ENCODE peak calls at places on chromosomes 13 and 19, in four cellular contexts. One of them, this sample, is unnamed.

GRCh38 chr13:74246398-74246975 is 112.3 kb upstream of the KLF12 start:
- DNase-seq in IMR-90: peak; percentile 43
- DNase-seq in CD4-positive, CD25-positive, alpha-beta regulatory T cell: no peak
- DNase-seq in neuronal stem cell: no peak
- DNase-seq in this sample: no peak

GRCh38 chr19:13908674-13909073 is 2.7 kb downstream of the CC2D1A start:
- DNase-seq in neuronal stem cell: no peak
- DNase-seq in IMR-90: no peak
- DNase-seq in CD4-positive, CD25-positive, alpha-beta regulatory T cell: no peak
- DNase-seq in this sample: no peak

GRCh38 chr19:49857834-49858590 is 7.1 kb downstream of the PTOV1 start:
- DNase-seq in IMR-90: no peak
- DNase-seq in neuronal stem cell: no peak
- DNase-seq in CD4-positive, CD25-positive, alpha-beta regulatory T cell: no peak
- DNase-seq in this sample: no peak

GRCh38 chr19:40219721-40220276 is 1.6 kb upstream of the TTC9B start:
- DNase-seq in neuronal stem cell: no peak
- DNase-seq in IMR-90: peak; percentile 76
- DNase-seq in CD4-positive, CD25-positive, alpha-beta regulatory T cell: no peak
- DNase-seq in this sample: no peak

GRCh38 chr13:40540707-40541044 is 125.8 kb downstream of the FOXO1 start:
- DNase-seq in IMR-90: no peak
- DNase-seq in CD4-positive, CD25-positive, alpha-beta regulatory T cell: no peak
- DNase-seq in neuronal stem cell: no peak
- DNase-seq in this sample: no peak

GRCh38 chr13:105403065-105403464 is 1132.4 kb downstream of the EFNB2 start:
- DNase-seq in CD4-positive, CD25-positive, alpha-beta regulatory T cell: no peak
- DNase-seq in neuronal stem cell: no peak
- DNase-seq in IMR-90: no peak
- DNase-seq in this sample: no peak

GRCh38 chr13:53151692-53152421 is 123.2 kb downstream of the OLFM4 start:
- DNase-seq in IMR-90: peak; percentile 34
- DNase-seq in neuronal stem cell: peak; percentile 82
- DNase-seq in CD4-positive, CD25-positive, alpha-beta regulatory T cell: peak; percentile 1
- DNase-seq in this sample: no peak

GRCh38 chr19:55408320-55408836 is 790 bp upstream of the UBE2S start:
- DNase-seq in IMR-90: no peak
- DNase-seq in CD4-positive, CD25-positive, alpha-beta regulatory T cell: no peak
- DNase-seq in neuronal stem cell: no peak
- DNase-seq in this sample: no peak

GRCh38 chr13:90015565-90016507 is 1331.7 kb upstream of the MIR17HG start:
- DNase-seq in IMR-90: no peak
- DNase-seq in neuronal stem cell: no peak
- DNase-seq in CD4-positive, CD25-positive, alpha-beta regulatory T cell: no peak
- DNase-seq in this sample: no peak

GRCh38 chr13:48942131-48942530 is 33.6 kb upstream of the FNDC3A start:
- DNase-seq in IMR-90: peak; percentile 75
- DNase-seq in neuronal stem cell: no peak
- DNase-seq in CD4-positive, CD25-positive, alpha-beta regulatory T cell: no peak
- DNase-seq in this sample: peak; percentile 3

DNA sequence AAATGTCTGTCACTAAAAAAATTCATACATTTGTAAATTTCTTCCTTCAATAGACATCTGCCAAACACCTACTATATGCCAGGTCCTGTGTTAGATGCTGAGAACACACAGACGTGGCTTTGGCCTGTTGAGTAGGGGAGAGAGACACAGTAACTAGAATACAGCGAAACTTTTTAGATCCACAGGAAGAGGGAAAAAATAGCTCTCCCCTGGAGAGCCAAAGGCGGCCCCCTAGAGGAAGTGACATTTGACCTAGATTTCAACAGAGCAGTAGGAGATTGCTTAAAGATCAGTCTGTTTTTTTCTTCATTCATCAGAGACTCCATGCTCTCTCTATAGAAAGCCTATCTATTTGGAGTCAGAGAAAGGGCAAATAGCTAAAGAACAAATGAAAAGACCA is 11.3 kb downstream of the LCP1 start:
- DNase-seq in IMR-90: no peak
- DNase-seq in CD4-positive, CD25-positive, alpha-beta regulatory T cell: peak; percentile 44
- DNase-seq in neuronal stem cell: peak; percentile 17
- DNase-seq in this sample: no peak
- H3K4me3 ChIP-seq in IMR-90: no peak overlapping the region
- H3K4me3 ChIP-seq in CD4-positive, CD25-positive, alpha-beta regulatory T cell: peak overlapping the region; percentile 88
- H3K4me3 ChIP-seq in neuronal stem cell: no peak overlapping the region
- H3K4me3 ChIP-seq in this sample: no peak overlapping the region

GRCh38 chr19:3450796-3451411 is 29.4 kb downstream of the SMIM24 start:
- DNase-seq in IMR-90: peak; percentile 100
- DNase-seq in neuronal stem cell: no peak
- DNase-seq in CD4-positive, CD25-positive, alpha-beta regulatory T cell: no peak
- DNase-seq in this sample: peak; percentile 99
- H3K27ac ChIP-seq in IMR-90: peak overlapping the region; percentile 67
- H3K27ac ChIP-seq in neuronal stem cell: no peak overlapping the region
- H3K27ac ChIP-seq in CD4-positive, CD25-positive, alpha-beta regulatory T cell: no peak overlapping the region
- H3K27ac ChIP-seq in this sample: peak overlapping the region; percentile 98

GRCh38 chr19:15464394-15465385 is at the start of gene RASAL3:
- DNase-seq in IMR-90: no peak
- DNase-seq in neuronal stem cell: no peak
- DNase-seq in CD4-positive, CD25-positive, alpha-beta regulatory T cell: peak; percentile 41
- DNase-seq in this sample: no peak

GRCh38 chr19:15469513-15470297 is 5.4 kb upstream of the RASAL3 start:
- DNase-seq in neuronal stem cell: no peak
- DNase-seq in IMR-90: no peak
- DNase-seq in CD4-positive, CD25-positive, alpha-beta regulatory T cell: no peak
- DNase-seq in this sample: no peak

GRCh38 chr19:15467734-15468214 is 3.4 kb upstream of the RASAL3 start:
- DNase-seq in CD4-positive, CD25-positive, alpha-beta regulatory T cell: no peak
- DNase-seq in neuronal stem cell: no peak
- DNase-seq in IMR-90: no peak
- DNase-seq in this sample: no peak

GRCh38 chr19:15468675-15469512 is 4.5 kb upstream of the RASAL3 start:
- DNase-seq in IMR-90: no peak
- DNase-seq in CD4-positive, CD25-positive, alpha-beta regulatory T cell: no peak
- DNase-seq in neuronal stem cell: no peak
- DNase-seq in this sample: no peak

DNA sequence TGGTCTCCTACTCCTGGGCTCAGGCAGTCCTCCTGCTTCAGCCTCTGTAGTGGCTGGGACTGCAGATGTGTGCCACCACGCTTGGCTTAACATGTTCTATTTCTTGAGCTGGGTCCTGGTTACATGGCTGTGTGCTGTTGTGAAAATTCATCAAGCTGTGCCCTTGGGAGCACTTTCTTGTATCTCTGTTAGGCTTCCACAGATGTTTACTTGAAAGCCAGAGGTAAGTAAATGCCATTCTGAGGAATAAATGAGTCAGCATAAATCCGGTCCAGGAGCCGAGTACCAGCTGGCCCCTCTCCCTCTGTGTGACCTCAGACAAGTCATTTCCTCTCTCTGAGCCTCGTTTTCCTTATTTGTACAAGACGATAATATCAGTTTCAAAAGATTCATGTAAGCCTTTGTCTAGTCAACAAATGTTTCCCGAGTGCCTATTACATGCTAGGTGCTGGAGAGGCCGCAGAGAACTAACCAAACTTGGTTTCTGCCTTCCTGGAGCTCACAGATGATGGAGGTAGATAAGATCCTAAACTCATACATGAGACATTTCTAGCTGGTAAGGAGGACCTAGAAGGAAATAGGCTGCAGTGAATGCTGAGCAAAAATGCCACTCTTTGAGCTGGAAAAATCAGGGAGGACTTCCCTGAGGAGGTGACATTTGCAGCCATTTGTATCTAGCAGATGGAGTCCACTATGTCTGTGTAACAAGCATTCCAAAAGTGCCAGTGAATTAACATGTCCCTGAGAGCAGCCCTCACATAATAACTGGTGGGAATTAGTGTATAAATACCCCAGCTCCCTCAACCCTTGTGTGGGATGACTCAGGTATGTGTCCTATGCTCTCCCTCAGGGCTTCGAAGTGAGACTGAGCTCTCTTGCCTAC is 2.7 kb upstream of the RASAL3 start:
- DNase-seq in neuronal stem cell: no peak
- DNase-seq in IMR-90: peak; percentile 43
- DNase-seq in CD4-positive, CD25-positive, alpha-beta regulatory T cell: no peak
- DNase-seq in this sample: peak; percentile 32
- H3K4me3 ChIP-seq in neuronal stem cell: no peak overlapping the region
- H3K4me3 ChIP-seq in IMR-90: no peak overlapping the region
- H3K4me3 ChIP-seq in CD4-positive, CD25-positive, alpha-beta regulatory T cell: peak overlapping the region; percentile 60
- H3K4me3 ChIP-seq in this sample: no peak overlapping the region

GRCh38 chr19:6464070-6464873 is at the start of gene CRB3:
- DNase-seq in neuronal stem cell: no peak
- DNase-seq in CD4-positive, CD25-positive, alpha-beta regulatory T cell: peak; percentile 49
- DNase-seq in IMR-90: no peak
- DNase-seq in this sample: no peak

GRCh38 chr19:6459356-6460098 is at the start of gene SLC25A23:
- DNase-seq in neuronal stem cell: peak; percentile 76
- DNase-seq in CD4-positive, CD25-positive, alpha-beta regulatory T cell: no peak
- DNase-seq in IMR-90: peak; percentile 64
- DNase-seq in this sample: peak; percentile 36

GRCh38 chr19:6457958-6458694 is 1.5 kb downstream of the SLC25A23 start:
- DNase-seq in IMR-90: no peak
- DNase-seq in CD4-positive, CD25-positive, alpha-beta regulatory T cell: no peak
- DNase-seq in neuronal stem cell: no peak
- DNase-seq in this sample: no peak

GRCh38 chr19:6458695-6459355 is 767 bp downstream of the SLC25A23 start:
- DNase-seq in CD4-positive, CD25-positive, alpha-beta regulatory T cell: no peak
- DNase-seq in neuronal stem cell: no peak
- DNase-seq in IMR-90: no peak
- DNase-seq in this sample: no peak

GRCh38 chr19:6460099-6460884 is 700 bp upstream of the SLC25A23 start:
- DNase-seq in neuronal stem cell: peak; percentile 99
- DNase-seq in CD4-positive, CD25-positive, alpha-beta regulatory T cell: peak; percentile 96
- DNase-seq in IMR-90: peak; percentile 97
- DNase-seq in this sample: peak; percentile 93
- H3K27ac ChIP-seq in neuronal stem cell: peak overlapping the region; percentile 49
- H3K27ac ChIP-seq in CD4-positive, CD25-positive, alpha-beta regulatory T cell: peak overlapping the region; percentile 84
- H3K27ac ChIP-seq in IMR-90: peak overlapping the region; percentile 4
- H3K27ac ChIP-seq in this sample: peak overlapping the region; percentile 21

GRCh38 chr19:57800696-57801095 is 14.0 kb downstream of the ZNF552 start:
- DNase-seq in IMR-90: no peak
- DNase-seq in neuronal stem cell: peak; percentile 45
- DNase-seq in CD4-positive, CD25-positive, alpha-beta regulatory T cell: no peak
- DNase-seq in this sample: no peak
- H3K4me3 ChIP-seq in IMR-90: no peak overlapping the region
- H3K4me3 ChIP-seq in neuronal stem cell: no peak overlapping the region
- H3K4me3 ChIP-seq in CD4-positive, CD25-positive, alpha-beta regulatory T cell: no peak overlapping the region
- H3K4me3 ChIP-seq in this sample: no peak overlapping the region

GRCh38 chr19:37074111-37074510 is 4.1 kb upstream of the ZNF420 start:
- DNase-seq in IMR-90: no peak
- DNase-seq in neuronal stem cell: no peak
- DNase-seq in CD4-positive, CD25-positive, alpha-beta regulatory T cell: no peak
- DNase-seq in this sample: no peak
- H3K27ac ChIP-seq in IMR-90: no peak overlapping the region
- H3K27ac ChIP-seq in neuronal stem cell: no peak overlapping the region
- H3K27ac ChIP-seq in CD4-positive, CD25-positive, alpha-beta regulatory T cell: no peak overlapping the region
- H3K27ac ChIP-seq in this sample: no peak overlapping the region

This sample was measured in AG04450.